ENCODE peak calls at places on chromosomes 12 and 14, in eight cellular contexts. T, E, N, X, Y, C, K and D are unnamed samples.
A peak's percentile ranks its signal among the peaks of the same experiment; 100 is the strongest.

GRCh38 chr12:46073321-46073720 is 82.9 kb upstream of the SCAF11 start:
- DNase-seq in N (no peak), X (no peak), E (no peak), C (no peak), K (no peak), Y (no peak), T (no peak), D (no peak)

GRCh38 chr12:18887368-18887767 is 149.4 kb downstream of the CAPZA3 start:
- DNase-seq in E (no peak), K (no peak), Y (no peak), N (no peak), T (no peak), X (no peak), C (no peak), D (no peak)

GRCh38 chr14:94568186-94568585 is 6.9 kb downstream of the SERPINA4 start:
- DNase-seq in K (no peak), E (no peak), N (no peak), T (no peak), X (no peak), Y (no peak), C (no peak), D (no peak)

GRCh38 chr14:49720744-49721143 is 27.8 kb downstream of the KLHDC1 start:
- DNase-seq in C (no peak), N (no peak), T (no peak), E (no peak), X (no peak), Y (no peak), K (no peak), D (no peak)

GRCh38 chr12:120710805-120711296 is 593 bp downstream of the UNC119B start:
- DNase-seq in E (no peak), T (no peak), C (no peak), X (no peak), N (no peak), Y (no peak), K (no peak), D (no peak)

GRCh38 chr12:18895946-18896345 is 158.0 kb downstream of the CAPZA3 start:
- DNase-seq in X (no peak), K (no peak), Y (no peak), N (no peak), C (no peak), E (no peak), T (peak; percentile 39), D (no peak)

GRCh38 chr12:116135209-116135930 is 142.1 kb downstream of the MED13L start:
- DNase-seq in T (peak; percentile 68), X (no peak), C (no peak), E (no peak), Y (no peak), N (no peak), K (no peak), D (no peak)

GRCh38 chr12:122082621-122083356 is 4.2 kb downstream of the MLXIP start:
- DNase-seq in C (peak; percentile 35), Y (no peak), T (no peak), K (no peak), N (no peak), E (no peak), X (no peak), D (peak; percentile 28)

GRCh38 chr12:124531281-124531745 is 36.1 kb downstream of the NCOR2 start:
- DNase-seq in E (peak; percentile 49), N (no peak), C (no peak), Y (no peak), K (no peak), T (peak; percentile 86), X (no peak), D (no peak)

GRCh38 chr12:96571101-96571862 is 81.9 kb downstream of the CFAP54 start:
- DNase-seq in Y (no peak), K (no peak), C (no peak), E (no peak), T (no peak), N (no peak), X (no peak), D (no peak)

GRCh38 chr14:24231263-24232120 is 675 bp downstream of the NEDD8 start:
- DNase-seq in Y (no peak), K (no peak), X (peak; percentile 26), T (peak; percentile 17), N (no peak), E (no peak), C (no peak), D (no peak)

GRCh38 chr14:102954081-102954789 is 31.8 kb downstream of the AMN start:
- DNase-seq in K (no peak), T (no peak), E (no peak), Y (no peak), N (no peak), C (no peak), X (no peak), D (no peak)